ENCODE peak calls at places on chromosomes 6 and 20, in eight cellular contexts. K is CD8-positive, alpha-beta T cell; J is EL; I is neural crest cell; H is esophagus muscularis mucosa; X is AG09319; V is activated CD8-positive, alpha-beta memory T cell treated with anti-CD3 and anti-CD28 coated beads, Interleukin-2, amount 50 U/mL, for 48 hours; G is HFF-Myc. A is an unnamed sample.

GRCh38 chr20:23161968-23162696 is 76.0 kb upstream of the CD93 start:
- DNase-seq in J (no peak), V (peak), K (no peak), X (no peak), H (peak), I (no peak), G (no peak), A (peak)

GRCh38 chr20:20207872-20208271 is 155.5 kb downstream of the CFAP61 start:
- DNase-seq in I (no peak), J (no peak), X (no peak), V (no peak), K (no peak), G (no peak), H (no peak), A (no peak)

GRCh38 chr6:129500958-129501381 is 209.0 kb downstream of the ARHGAP18 start:
- DNase-seq in V (no peak), G (no peak), K (no peak), I (peak), J (peak), H (no peak), X (no peak), A (no peak)

GRCh38 chr6:52576392-52577021 is 353 bp downstream of the TRAM2 start:
- DNase-seq in V (no peak), G (peak), X (no peak), I (peak), H (no peak), K (peak), J (peak), A (peak)

GRCh38 chr20:51469046-51469445 is 73.5 kb downstream of the NFATC2 start:
- DNase-seq in G (no peak), K (no peak), X (no peak), H (no peak), J (no peak), V (no peak), I (no peak), A (no peak)

GRCh38 chr6:9482030-9482731 is 932.7 kb downstream of the TFAP2A start:
- DNase-seq in V (no peak), K (no peak), G (peak), J (peak), I (no peak), H (no peak), X (peak), A (peak)

GRCh38 chr6:130713144-130713543 is 114.1 kb upstream of the SMLR1 start:
- DNase-seq in K (no peak), G (no peak), J (no peak), H (no peak), I (peak), X (no peak), V (no peak), A (no peak)

GRCh38 chr20:23397961-23398360 is 23.3 kb downstream of the NAPB start:
- DNase-seq in G (no peak), I (no peak), J (peak), X (no peak), V (no peak), K (no peak), H (peak), A (no peak)

GRCh38 chr6:77249560-77249959 is 213.7 kb downstream of the HTR1B start:
- DNase-seq in X (no peak), K (no peak), V (no peak), I (no peak), H (no peak), G (no peak), J (no peak), A (no peak)

GRCh38 chr6:85460154-85460950 is 10.5 kb downstream of the NT5E start:
- DNase-seq in K (no peak), J (no peak), H (no peak), G (no peak), I (no peak), X (no peak), V (no peak), A (no peak)

GRCh38 chr20:62875419-62876355 is 14.1 kb upstream of the TCFL5 start:
- DNase-seq in K (no peak), I (peak), X (no peak), J (peak), H (no peak), V (no peak), G (peak), A (peak)

GRCh38 chr20:59598625-59599310 is 5.6 kb upstream of the PHACTR3 start:
- DNase-seq in K (no peak), V (peak), H (no peak), J (peak), I (peak), G (peak), X (no peak), A (peak)

GRCh38 chr6:33698494-33698893 is 13.0 kb downstream of the UQCC2 start:
- DNase-seq in X (no peak), I (no peak), H (no peak), V (no peak), G (no peak), K (no peak), J (no peak), A (no peak)

GRCh38 chr6:154471609-154472362 is 38.7 kb downstream of the CNKSR3 start:
- DNase-seq in V (no peak), H (no peak), J (no peak), I (no peak), G (no peak), X (no peak), K (no peak), A (no peak)

GRCh38 chr6:82818727-82819126 is 246.9 kb downstream of the UBE3D start:
- DNase-seq in H (no peak), V (no peak), J (peak), G (no peak), K (no peak), I (no peak), X (no peak), A (no peak)

A was measured in HT-29.